ENCODE peak calls at places on chromosomes 13 and 19, in eight cellular contexts. D, T, X, P, H, N, C and J are unnamed samples.
A peak's percentile ranks its signal among the peaks of the same experiment; 100 is the strongest.

GRCh38 chr13:52371736-52372247 is 34.2 kb downstream of the THSD1 start:
- DNase-seq in C (peak; percentile 76), X (peak; percentile 20), T (peak; percentile 87), H (no peak), D (peak; percentile 63), P (peak; percentile 72), N (no peak), J (no peak)

GRCh38 chr19:19475845-19476828 is 39.2 kb downstream of the TSSK6 start:
- DNase-seq in C (no peak), D (no peak), X (peak; percentile 60), T (no peak), P (peak; percentile 34), N (peak; percentile 54), H (no peak), J (no peak)

GRCh38 chr13:33349314-33349995 is 63.9 kb upstream of the STARD13 start:
- DNase-seq in C (no peak), T (no peak), H (no peak), P (no peak), D (no peak), X (peak; percentile 14), N (no peak), J (no peak)

GRCh38 chr19:46065486-46065885 is 24.7 kb upstream of the IGFL4 start:
- DNase-seq in T (peak; percentile 65), D (no peak), P (peak; percentile 94), H (no peak), N (no peak), X (no peak), C (no peak), J (no peak)

GRCh38 chr13:93765811-93766210 is 539.2 kb downstream of the GPC6 start:
- DNase-seq in H (no peak), N (no peak), T (no peak), X (no peak), D (no peak), C (no peak), P (no peak), J (no peak)

GRCh38 chr19:32018014-32018413 is 327.4 kb upstream of the ZNF507 start:
- DNase-seq in C (no peak), T (peak; percentile 84), H (no peak), P (peak; percentile 95), X (no peak), N (no peak), D (no peak), J (no peak)

GRCh38 chr13:30882996-30883766 is 22.9 kb upstream of the MEDAG start:
- DNase-seq in D (no peak), C (no peak), T (no peak), X (no peak), H (no peak), P (no peak), N (no peak), J (no peak)

GRCh38 chr13:55673910-55674309 is 1466.8 kb upstream of the PRR20A start:
- DNase-seq in H (no peak), C (no peak), D (no peak), P (no peak), X (no peak), N (no peak), T (no peak), J (no peak)

GRCh38 chr19:34276614-34277013 is 22.3 kb downstream of the GARRE1 start:
- DNase-seq in T (no peak), P (peak; percentile 31), N (peak; percentile 64), C (peak; percentile 25), H (no peak), D (no peak), X (no peak), J (no peak)

GRCh38 chr13:30679483-30680330 is 55.6 kb upstream of the ALOX5AP start:
- DNase-seq in N (peak; percentile 72), T (no peak), P (no peak), D (peak; percentile 41), H (no peak), X (peak; percentile 60), C (peak; percentile 58), J (peak; percentile 35)

GRCh38 chr13:66996503-66996902 is 233.6 kb downstream of the PCDH9 start:
- DNase-seq in C (no peak), H (no peak), D (peak; percentile 18), P (no peak), T (no peak), N (no peak), X (no peak), J (no peak)

GRCh38 chr19:1668048-1668338 is 15.6 kb upstream of the TCF3 start:
- DNase-seq in X (no peak), P (no peak), C (no peak), T (no peak), N (no peak), H (no peak), D (no peak), J (no peak)

GRCh38 chr13:20425819-20426219 is 99.8 kb downstream of the CRYL1 start:
- DNase-seq in H (no peak), P (peak; percentile 61), D (no peak), X (no peak), N (peak; percentile 50), T (no peak), C (no peak), J (no peak)

GRCh38 chr19:6322284-6322683 is 11.1 kb downstream of the ACER1 start:
- DNase-seq in N (no peak), C (no peak), T (no peak), P (no peak), H (no peak), D (no peak), X (no peak), J (no peak)

GRCh38 chr19:7417671-7418324 is 69.1 kb downstream of the ARHGEF18 start:
- DNase-seq in D (peak; percentile 30), C (no peak), N (no peak), T (peak; percentile 57), P (no peak), X (no peak), H (no peak), J (no peak)

GRCh38 chr19:38031423-38031770 is 124.4 kb downstream of the SIPA1L3 start:
- DNase-seq in D (peak; percentile 87), X (no peak), H (no peak), T (peak; percentile 94), C (peak; percentile 63), P (no peak), N (no peak), J (no peak)

GRCh38 chr19:27972291-27973040 is 1240.5 kb downstream of the UQCRFS1 start:
- DNase-seq in N (no peak), H (no peak), T (peak; percentile 88), C (no peak), X (no peak), P (peak; percentile 24), D (no peak), J (no peak)

GRCh38 chr13:74243637-74244526 is 109.7 kb upstream of the KLF12 start:
- DNase-seq in N (no peak), D (peak; percentile 76), T (peak; percentile 79), C (peak; percentile 59), P (peak; percentile 87), H (no peak), X (no peak), J (no peak)

GRCh38 chr19:44050740-44051653 is 839 bp upstream of the ZNF223 start:
- DNase-seq in P (peak; percentile 53), D (no peak), T (no peak), H (no peak), N (no peak), C (no peak), X (no peak), J (no peak)

GRCh38 chr19:49847731-49848696 is 2.9 kb upstream of the PTOV1 start:
- DNase-seq in P (peak; percentile 81), T (peak; percentile 91), H (no peak), X (no peak), D (peak; percentile 91), C (no peak), N (peak; percentile 67), J (no peak)

GRCh38 chr19:42254083-42254849 is 662 bp downstream of the ERF start:
- DNase-seq in P (peak; percentile 51), H (peak; percentile 83), X (peak; percentile 94), C (peak; percentile 76), T (no peak), D (peak; percentile 32), N (peak; percentile 93), J (peak; percentile 81)

DNA sequence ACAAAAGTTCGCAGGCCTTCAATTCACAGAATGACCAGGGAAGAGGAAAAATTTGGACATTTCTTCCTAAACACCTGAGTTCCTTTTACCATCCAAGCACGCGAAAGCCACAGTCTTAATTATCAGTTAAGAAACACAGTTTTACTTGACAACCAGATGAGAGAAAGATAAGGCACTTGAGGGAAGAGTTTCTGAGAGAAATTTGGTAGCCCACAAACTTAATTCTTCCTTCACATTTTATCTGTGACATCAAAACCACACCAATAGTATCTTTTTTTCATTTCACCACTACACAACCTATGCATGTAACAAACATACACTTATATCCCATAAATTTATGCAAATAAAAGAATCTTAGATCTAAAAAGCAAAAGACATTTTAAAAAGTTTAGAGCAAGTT is 326.6 kb downstream of the MZT1 start:
- DNase-seq in C (no peak), H (no peak), N (no peak), D (no peak), P (no peak), X (no peak), T (no peak), J (no peak)
- H4K20me1 ChIP-seq in C (no peaks in the 10 kb centered on the region), H (no peaks in the 10 kb centered on the region), N (no peaks in the 10 kb centered on the region), D (no peaks in the 10 kb centered on the region), P (no peaks in the 10 kb centered on the region), X (no peaks in the 10 kb centered on the region), T (no peaks in the 10 kb centered on the region), J (no peaks in the 10 kb centered on the region)

DNA sequence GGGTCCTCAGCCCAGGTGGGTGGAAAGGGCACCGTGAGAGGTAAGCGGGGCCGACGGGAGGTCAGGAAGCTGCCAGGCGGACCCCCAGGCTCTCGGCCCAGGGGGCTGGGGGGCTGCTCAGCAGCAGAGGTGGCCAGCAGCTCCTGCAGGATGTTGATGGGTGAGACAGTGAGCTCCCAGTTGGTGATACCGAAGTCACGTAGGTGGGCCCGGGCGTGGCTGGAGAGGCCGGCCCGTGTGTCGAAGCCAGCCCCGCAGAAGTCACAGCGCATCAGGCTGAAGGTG is 13.0 kb downstream of the WIZ start:
- DNase-seq in C (no peak), H (no peak), P (no peak), T (no peak), N (no peak), D (no peak), X (no peak), J (no peak)
- H3K27ac ChIP-seq in C (no peak overlapping the region), H (no peak overlapping the region), P (no peak overlapping the region), T (no peak overlapping the region), N (no peak overlapping the region), D (no peak overlapping the region), X (no peak overlapping the region), J (no peak overlapping the region)

DNA sequence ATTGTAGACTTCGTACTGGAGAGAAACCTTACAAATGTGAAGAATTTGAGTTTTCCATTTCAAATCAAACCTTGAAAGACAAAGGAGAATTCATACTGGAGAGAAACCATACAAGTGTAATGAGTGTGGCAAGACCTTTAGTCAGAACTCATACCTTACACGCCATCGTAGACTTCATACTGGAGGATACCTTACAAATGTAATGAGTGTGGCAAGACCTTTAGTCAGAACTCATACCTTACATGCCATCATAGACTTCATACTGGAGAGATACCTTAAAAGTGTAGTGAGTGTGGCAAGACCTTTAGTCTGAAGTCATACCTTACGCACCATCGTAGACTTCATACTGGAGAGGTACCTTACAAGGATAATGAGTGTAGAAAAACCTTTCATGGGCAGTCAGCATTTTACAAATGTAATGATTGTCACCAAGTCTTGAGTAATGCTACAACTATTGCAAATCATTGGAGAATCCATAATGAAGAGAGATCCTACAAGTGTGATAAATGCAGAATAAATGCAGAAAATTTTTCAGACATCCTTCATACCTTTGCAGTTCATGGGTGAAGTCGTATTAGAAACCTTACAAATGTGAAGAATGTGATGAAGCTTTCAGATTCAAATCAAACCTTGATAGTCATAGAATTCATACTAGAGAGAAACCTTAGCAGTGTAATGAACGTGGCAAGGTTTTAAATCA is 14.7 kb downstream of the ZNF765 start:
- DNase-seq in H (no peak), C (no peak), X (no peak), N (no peak), D (no peak), T (no peak), P (no peak), J (no peak)
- H3K9me3 ChIP-seq in H (peaks cover 10% of the 10 kb centered on the region), C (peaks cover 25% of the 10 kb centered on the region), X (peaks cover 36% of the 10 kb centered on the region), N (peaks cover 66% of the 10 kb centered on the region), D (peaks cover 52% of the 10 kb centered on the region), T (peaks cover 38% of the 10 kb centered on the region), P (peaks cover 64% of the 10 kb centered on the region), J (no peaks in the 10 kb centered on the region)

GRCh38 chr13:75774176-75774575 is 138.0 kb downstream of the LMO7 start:
- DNase-seq in D (peak; percentile 46), T (no peak), C (no peak), H (no peak), N (no peak), X (no peak), P (no peak), J (no peak)
- H4K20me1 ChIP-seq in D (peaks cover 55% of the 10 kb centered on the region), T (peaks cover 19% of the 10 kb centered on the region), C (no peaks in the 10 kb centered on the region), H (no peaks in the 10 kb centered on the region), N (no peaks in the 10 kb centered on the region), X (no peaks in the 10 kb centered on the region), P (no peaks in the 10 kb centered on the region), J (no peaks in the 10 kb centered on the region)